ENCODE peak calls at places on chromosomes 1 and 21, in five cellular contexts. O, S, X, Q and W are unnamed samples. For H3K4me1, the result is how much of the 10 kb centered on the place peaks cover.

GRCh38 chr21:35257413-35257812 is 208.3 kb upstream of the RUNX1 start:
- DNase-seq in O (no peak), S (no peak), X (no peak), Q (peak), W (peak)

GRCh38 chr1:46991083-46991923 is 32.2 kb upstream of the CYP4X1 start:
- DNase-seq in O (peak), S (no peak), X (no peak), Q (no peak), W (no peak)

GRCh38 chr1:58585166-58585565 is 8.1 kb upstream of the TACSTD2 start:
- DNase-seq in O (no peak), S (no peak), X (no peak), Q (no peak), W (no peak)

GRCh38 chr1:205325334-205325884 is 3.9 kb upstream of the NUAK2 start:
- DNase-seq in O (peak), S (no peak), X (no peak), Q (peak), W (no peak)

GRCh38 chr1:156838972-156839371 is 19.9 kb downstream of the INSRR start:
- DNase-seq in O (peak), S (no peak), X (peak), Q (no peak), W (no peak)

GRCh38 chr1:30423570-30423969 is 299.8 kb downstream of the MATN1 start:
- DNase-seq in O (no peak), S (peak), X (no peak), Q (no peak), W (peak)

GRCh38 chr1:188817814-188818213 is 1659.8 kb downstream of the BRINP3 start:
- DNase-seq in O (no peak), S (no peak), X (no peak), Q (no peak), W (no peak)

GRCh38 chr1:205633421-205633976 is 1.7 kb upstream of the ELK4 start:
- DNase-seq in O (no peak), S (no peak), X (no peak), Q (no peak), W (no peak)

GRCh38 chr1:100443739-100444571 is 91.6 kb downstream of the CDC14A start:
- DNase-seq in O (no peak), S (no peak), X (no peak), Q (no peak), W (no peak)

GRCh38 chr1:40799351-40799867 is 15.8 kb downstream of the KCNQ4 start:
- DNase-seq in O (no peak), S (no peak), X (no peak), Q (no peak), W (no peak)

GRCh38 chr1:40803902-40804301 is 20.3 kb downstream of the KCNQ4 start:
- DNase-seq in O (peak), S (no peak), X (no peak), Q (no peak), W (no peak)

GRCh38 chr1:40801742-40802077 is 18.1 kb downstream of the KCNQ4 start:
- DNase-seq in O (no peak), S (no peak), X (no peak), Q (no peak), W (no peak)

GRCh38 chr1:40803447-40803846 is 19.9 kb downstream of the KCNQ4 start:
- DNase-seq in O (no peak), S (no peak), X (no peak), Q (no peak), W (no peak)

DNA sequence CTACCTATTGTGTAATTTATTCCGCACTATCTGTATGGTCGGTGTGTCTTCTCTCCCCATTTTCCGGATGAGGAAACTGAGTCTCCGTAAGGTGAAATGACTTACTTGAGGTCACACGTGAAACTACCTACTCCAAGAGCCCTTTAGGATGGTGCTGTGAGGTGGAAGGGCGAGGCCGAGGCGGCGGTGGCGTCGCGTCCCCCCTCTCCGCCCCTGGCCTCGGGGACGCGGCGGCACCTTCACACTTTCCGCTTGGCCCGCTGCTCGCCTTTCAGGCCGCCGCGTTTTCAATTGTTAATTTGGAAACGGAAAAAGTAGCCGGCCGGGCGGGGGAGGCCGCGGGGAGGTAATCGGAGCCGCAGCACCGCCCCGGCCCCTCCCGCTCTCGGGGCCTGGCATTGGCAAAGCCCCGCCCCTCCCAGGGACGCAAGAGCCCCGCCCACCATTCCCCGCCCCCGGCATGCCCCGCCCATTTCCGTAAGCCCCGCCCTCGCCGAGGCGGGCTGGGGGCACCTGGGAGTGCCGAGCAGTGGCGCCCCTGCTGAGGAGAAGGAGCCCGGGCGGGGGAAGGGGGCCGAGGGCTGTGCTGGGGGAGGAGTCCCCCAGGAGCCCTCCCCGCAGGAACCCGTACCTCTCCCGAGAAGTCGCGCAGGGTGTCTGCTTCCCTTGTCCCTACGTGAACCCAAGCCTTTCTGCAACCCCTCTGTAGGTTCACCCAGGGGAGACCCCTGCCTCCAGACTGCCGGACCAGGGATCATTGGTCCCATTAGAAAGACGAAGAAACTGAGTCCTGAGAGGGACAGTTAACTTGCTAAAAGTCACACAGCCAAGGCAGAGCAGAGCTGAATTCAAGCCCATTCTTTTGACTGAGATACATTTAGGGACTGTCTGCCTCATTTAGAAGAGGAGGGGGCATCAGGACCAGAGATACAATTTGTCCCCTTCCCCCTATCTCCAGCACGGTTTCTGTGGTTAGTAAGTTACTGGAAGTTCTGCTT is 18.8 kb downstream of the KCNQ4 start:
- DNase-seq in O (peak), S (no peak), X (peak), Q (peak), W (peak)
- TF ChIP-seq POLR2A in O (peak), S (no peak), X (no peak), Q (no peak), W (no peak)

DNA sequence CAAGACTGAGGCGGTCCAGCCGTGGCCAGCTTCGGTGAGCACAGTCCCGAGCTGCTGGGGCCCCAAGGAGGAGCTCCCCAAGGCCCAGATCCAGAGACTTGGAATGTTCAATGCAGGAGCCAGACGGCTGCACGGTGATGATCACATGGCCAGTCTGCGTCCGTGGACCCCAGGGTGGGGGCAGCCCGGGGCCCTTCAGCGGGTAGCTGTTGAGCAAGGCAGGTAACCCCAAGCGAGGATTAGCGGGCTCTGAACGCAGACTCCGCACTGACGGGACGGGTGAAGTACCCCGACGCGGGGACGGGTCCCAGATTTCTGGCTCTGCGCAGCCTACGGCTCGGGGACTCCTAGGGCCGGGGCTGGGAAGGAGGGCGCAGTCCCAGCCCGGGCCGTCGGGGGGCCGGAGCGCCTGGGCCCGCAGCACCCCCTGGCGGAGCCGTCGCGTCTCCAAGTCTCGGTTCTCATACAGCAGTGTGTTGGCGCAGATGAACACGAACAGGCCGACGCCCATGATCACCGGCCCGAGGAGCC is 2.7 kb downstream of the TMEM200B start:
- DNase-seq in O (no peak), S (no peak), X (peak), Q (peak), W (no peak)
- TF ChIP-seq POLR2AphosphoS5 in O (peak), S (peak), X (peak), Q (no peak), W (no peak)

DNA sequence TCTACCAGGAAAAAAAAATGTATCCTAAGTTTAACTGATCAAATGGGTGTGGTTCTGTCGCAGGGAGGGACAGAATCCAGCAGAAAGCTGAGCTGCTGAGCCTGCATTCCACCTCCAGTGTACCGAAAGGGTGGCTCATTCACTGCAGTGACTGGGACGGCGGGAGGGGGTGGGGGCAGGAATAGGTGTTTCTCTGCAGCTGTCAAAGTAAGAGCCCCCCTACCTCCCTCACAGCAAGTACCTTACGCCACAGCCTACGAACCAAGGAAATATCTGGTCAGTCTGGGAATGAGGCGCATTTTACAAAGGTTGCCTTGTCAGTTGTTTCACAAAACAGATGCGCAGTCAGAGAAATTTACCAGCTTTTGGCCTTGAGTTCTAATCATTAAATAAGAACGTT is 1.7 kb downstream of the S100B start:
- DNase-seq in O (peak), S (no peak), X (no peak), Q (no peak), W (no peak)
- H3K4me1 ChIP-seq in O (under half), S (under half), X (under half), Q (under half), W (under half)

GRCh38 chr21:45078371-45078770 is 4.0 kb downstream of the ADARB1 start:
- DNase-seq in O (no peak), S (no peak), X (no peak), Q (no peak), W (no peak)

GRCh38 chr21:45075606-45076244 is 1.3 kb downstream of the ADARB1 start:
- DNase-seq in O (no peak), S (no peak), X (no peak), Q (no peak), W (no peak)

GRCh38 chr21:45074048-45074817 is at the start of gene ADARB1:
- DNase-seq in O (peak), S (no peak), X (peak), Q (peak), W (no peak)

GRCh38 chr21:45074818-45075605 is 632 bp downstream of the ADARB1 start:
- DNase-seq in O (peak), S (no peak), X (peak), Q (no peak), W (no peak)

GRCh38 chr21:45076245-45076661 is 1.9 kb downstream of the ADARB1 start:
- DNase-seq in O (no peak), S (no peak), X (no peak), Q (no peak), W (no peak)
- TF ChIP-seq POLR2A in O (no peak), S (no peak), X (no peak), Q (no peak), W (no peak)

DNA sequence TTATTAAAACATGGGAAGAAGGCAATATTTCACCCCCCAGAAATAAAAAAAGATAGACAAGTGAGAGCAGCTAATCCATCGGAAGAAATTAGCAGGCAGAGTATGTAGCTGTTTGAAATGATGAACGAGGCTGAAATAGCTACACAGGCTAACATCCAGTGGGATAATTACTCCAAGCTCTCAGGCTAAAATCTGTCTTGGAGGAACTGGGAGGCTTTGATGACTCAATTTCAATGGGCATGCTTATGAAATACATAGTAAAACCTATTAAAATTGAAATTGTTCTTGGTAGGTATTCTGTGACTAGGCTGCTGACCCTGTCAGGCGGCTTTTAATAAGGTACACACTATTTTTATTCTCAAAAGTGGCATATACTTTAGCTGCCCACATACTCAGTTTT is 84.1 kb upstream of the RRP15 start:
- DNase-seq in O (no peak), S (no peak), X (no peak), Q (no peak), W (no peak)
- TF ChIP-seq POLR2AphosphoS5 in O (no peak), S (no peak), X (no peak), Q (no peak), W (no peak)